ENCODE peak calls at places on chromosomes 12 and 14, in six cellular contexts. F is right lobe of liver, G is HCT116, V is suprapubic skin, D is ovary, R is IMR-90. E is an unnamed sample.
A peak's percentile ranks its signal among the peaks of the same experiment; 100 is the strongest.

GRCh38 chr12:98743362-98743953 is 98.4 kb downstream of the APAF1 start:
- DNase-seq in F (no peak), D (no peak), G (peak; percentile 21), R (peak; percentile 22), V (no peak), E (peak; percentile 18)

GRCh38 chr14:75832621-75833297 is 149.0 kb downstream of the TGFB3 start:
- DNase-seq in V (no peak), F (no peak), D (no peak), R (peak; percentile 87), G (no peak), E (peak; percentile 27)

GRCh38 chr12:68121143-68121542 is 38.4 kb downstream of the IFNG start:
- DNase-seq in F (no peak), V (no peak), R (no peak), D (no peak), G (no peak), E (no peak)

GRCh38 chr14:22296722-22297121 is 292.3 kb downstream of the DAD1 start:
- DNase-seq in G (no peak), D (no peak), F (no peak), R (peak; percentile 90), V (no peak), E (no peak)

GRCh38 chr12:125467363-125467762 is 402.1 kb downstream of the AACS start:
- DNase-seq in F (no peak), V (no peak), D (no peak), G (no peak), R (no peak), E (no peak)

GRCh38 chr14:100135784-100136183 is 23.7 kb downstream of the DEGS2 start:
- DNase-seq in D (no peak), G (no peak), R (no peak), V (no peak), F (no peak), E (no peak)

GRCh38 chr12:54704187-54704586 is 56.0 kb upstream of the DCD start:
- DNase-seq in V (no peak), D (no peak), G (no peak), R (no peak), F (no peak), E (no peak)

GRCh38 chr12:20646239-20646827 is 48.8 kb upstream of the SLCO1C1 start:
- DNase-seq in G (peak; percentile 53), F (no peak), D (no peak), V (no peak), R (peak; percentile 60), E (no peak)

GRCh38 chr14:94887591-94887990 is 117.7 kb upstream of the GSC start:
- DNase-seq in V (no peak), G (no peak), R (no peak), F (no peak), D (no peak), E (no peak)

GRCh38 chr12:111360325-111360930 is 8.5 kb downstream of the PHETA1 start:
- DNase-seq in V (no peak), G (no peak), F (no peak), R (no peak), D (no peak), E (no peak)

GRCh38 chr14:24398298-24398942 is 383 bp upstream of the NYNRIN start:
- DNase-seq in F (no peak), D (peak; percentile 82), G (no peak), R (no peak), V (no peak), E (no peak)
- H3K4me1 ChIP-seq in F (no peaks in the 10 kb centered on the region), D (peaks cover 17% of the 10 kb centered on the region), G (peaks cover 10% of the 10 kb centered on the region), R (peaks cover 15% of the 10 kb centered on the region), V (peaks cover 90% of the 10 kb centered on the region), E (peaks cover 37% of the 10 kb centered on the region)

GRCh38 chr14:59358105-59358504 is 107.1 kb downstream of the GPR135 start:
- DNase-seq in D (no peak), F (peak; percentile 64), R (peak; percentile 67), G (peak; percentile 24), V (peak; percentile 70), E (no peak)

GRCh38 chr14:59360923-59361794 is 104.0 kb downstream of the GPR135 start:
- DNase-seq in F (peak; percentile 65), R (peak; percentile 82), G (peak; percentile 86), V (peak; percentile 75), D (no peak), E (peak; percentile 55)

GRCh38 chr14:59359451-59360124 is 105.6 kb downstream of the GPR135 start:
- DNase-seq in G (no peak), F (no peak), R (no peak), D (no peak), V (no peak), E (no peak)

GRCh38 chr14:59356783-59357182 is 108.4 kb downstream of the GPR135 start:
- DNase-seq in F (no peak), G (no peak), D (no peak), R (no peak), V (no peak), E (no peak)

GRCh38 chr14:59358774-59359173 is 106.4 kb downstream of the GPR135 start:
- DNase-seq in V (no peak), R (no peak), F (no peak), D (no peak), G (no peak), E (no peak)
- H3K27ac ChIP-seq in V (peak overlapping the region; percentile 4), R (no peak overlapping the region), F (peak overlapping the region; percentile 70), D (no peak overlapping the region), G (no peak overlapping the region), E (no peak overlapping the region)

DNA sequence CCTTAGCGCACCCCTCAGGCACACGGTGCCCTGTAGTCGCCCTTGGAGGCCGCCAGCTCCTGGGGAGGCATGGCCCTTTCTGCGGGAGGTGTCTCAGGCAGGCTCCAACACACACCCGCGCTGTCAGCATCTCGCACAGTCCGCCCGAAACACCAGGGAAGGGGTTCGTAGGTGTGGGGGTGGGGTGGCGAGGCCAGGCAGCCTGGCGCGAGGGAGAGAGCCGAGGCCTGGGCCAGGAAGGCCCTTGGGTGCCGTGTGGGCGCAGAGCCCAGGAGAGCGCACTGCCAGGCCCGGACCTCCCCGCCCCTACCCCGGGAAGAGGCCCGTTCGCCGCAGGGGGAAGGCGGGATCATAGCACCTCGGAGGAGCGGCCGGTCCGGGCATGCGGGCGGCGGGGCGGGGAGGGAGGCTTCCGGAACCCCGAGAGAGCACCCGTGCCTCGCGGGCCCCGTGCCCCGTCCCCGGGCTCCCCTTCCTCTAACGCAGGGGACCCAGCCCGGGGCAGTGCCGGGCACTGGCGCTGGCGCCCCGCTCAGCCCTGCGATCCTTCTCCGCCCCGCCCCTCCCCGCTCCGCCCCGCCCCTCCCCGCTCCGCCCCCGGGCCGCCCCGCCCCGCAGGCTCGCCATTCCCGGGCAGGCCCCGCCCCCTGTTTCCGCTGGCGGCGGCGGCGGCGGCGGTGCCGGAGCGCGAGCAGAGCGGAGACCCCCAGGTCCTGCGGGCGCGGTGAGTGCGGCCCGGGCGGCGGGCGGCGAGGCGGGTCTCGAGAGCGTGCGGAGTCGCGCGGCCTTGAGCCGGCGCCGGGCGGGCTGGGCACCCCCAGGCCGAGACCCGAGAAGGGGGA is at the start of gene TSPAN9:
- DNase-seq in D (peak; percentile 83), F (peak; percentile 92), R (peak; percentile 48), V (peak; percentile 87), G (no peak), E (peak; percentile 84)
- TF ChIP-seq POLR2A in D (peak; percentile 58), F (peak; percentile 83), R (peak; percentile 73), V (no peak), G (no peak), E (peak; percentile 69)

GRCh38 chr12:108722463-108722862 is 8.9 kb downstream of the CORO1C start:
- DNase-seq in D (no peak), R (no peak), V (no peak), F (no peak), G (no peak), E (no peak)

GRCh38 chr12:108724890-108725151 is 6.5 kb downstream of the CORO1C start:
- DNase-seq in F (no peak), R (no peak), G (no peak), V (no peak), D (no peak), E (no peak)

GRCh38 chr12:108724054-108724889 is 7.0 kb downstream of the CORO1C start:
- DNase-seq in G (no peak), V (no peak), F (no peak), D (no peak), R (peak; percentile 74), E (no peak)

GRCh38 chr12:108721824-108722223 is 9.5 kb downstream of the CORO1C start:
- DNase-seq in G (no peak), R (no peak), D (no peak), F (no peak), V (no peak), E (no peak)

GRCh38 chr12:108722992-108723766 is 8.1 kb downstream of the CORO1C start:
- DNase-seq in V (no peak), D (no peak), F (no peak), G (no peak), R (peak; percentile 95), E (no peak)
- H3K4me1 ChIP-seq in V (peaks cover 56% of the 10 kb centered on the region), D (peaks cover 7% of the 10 kb centered on the region), F (no peaks in the 10 kb centered on the region), G (peaks cover 49% of the 10 kb centered on the region), R (peaks cover 36% of the 10 kb centered on the region), E (peaks cover 16% of the 10 kb centered on the region)

GRCh38 chr12:49925433-49926194 is 21.9 kb upstream of the FAIM2 start:
- DNase-seq in V (no peak), D (no peak), F (no peak), G (no peak), R (no peak), E (no peak)
- H3K27ac ChIP-seq in V (no peak overlapping the region), D (no peak overlapping the region), F (no peak overlapping the region), G (no peak overlapping the region), R (no peak overlapping the region), E (no peak overlapping the region)

GRCh38 chr12:9364224-9365176 is 156.3 kb upstream of the PZP start:
- DNase-seq in G (no peak), R (peak; percentile 70), V (no peak), D (no peak), F (no peak), E (no peak)
- TF ChIP-seq POLR2A in G (no peak), R (no peak), V (no peak), D (no peak), F (no peak), E (no peak)

DNA sequence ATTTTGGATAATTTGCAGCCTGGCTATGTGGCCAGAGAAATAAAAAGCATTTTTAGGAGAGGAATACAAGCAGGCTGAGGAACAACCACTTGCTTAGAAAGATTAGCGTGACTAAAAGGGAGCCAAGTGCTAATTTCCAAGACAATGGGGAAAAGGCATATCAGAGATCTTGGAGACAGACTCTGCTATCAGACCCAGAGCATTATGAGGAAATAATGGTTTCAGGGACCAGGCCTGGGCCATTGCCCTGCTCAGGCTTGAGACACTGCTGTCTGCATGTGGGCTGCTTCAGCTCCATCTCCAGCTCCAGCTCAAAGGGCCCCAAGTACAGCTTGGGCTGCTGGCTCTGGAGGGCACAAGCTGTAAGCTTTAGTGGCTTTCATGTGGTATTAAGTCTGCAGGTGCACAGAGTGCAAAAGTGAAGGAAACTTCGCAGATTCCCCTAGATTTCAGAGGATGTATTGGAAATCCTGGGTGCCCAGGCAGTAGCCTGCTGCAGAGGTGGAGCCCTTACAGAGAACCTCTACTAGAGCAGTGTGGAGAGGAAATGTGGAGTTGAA is 449.3 kb downstream of the ZFP36L1 start:
- DNase-seq in D (no peak), R (no peak), F (no peak), V (no peak), G (no peak), E (no peak)
- H3K4me1 ChIP-seq in D (no peaks in the 10 kb centered on the region), R (peaks cover 4% of the 10 kb centered on the region), F (no peaks in the 10 kb centered on the region), V (no peaks in the 10 kb centered on the region), G (no peaks in the 10 kb centered on the region), E (peaks cover 6% of the 10 kb centered on the region)

E was measured in body of pancreas.